ENCODE peak calls at places on chromosomes 16 and 17, in five cellular contexts. J is ovary, W is HAP-1, C is thoracic aorta, D is PC-3. M is an unnamed sample. For H3K4me1, the result is how much of the 10 kb centered on the place peaks cover.

GRCh38 chr17:61160789-61161440 is 238.7 kb upstream of the TBX2 start:
- DNase-seq in C (no peak), D (no peak), J (no peak), W (no peak), M (no peak)

GRCh38 chr16:21598676-21599157 is 660 bp upstream of the METTL9 start:
- DNase-seq in W (no peak), J (no peak), C (no peak), D (no peak), M (no peak)

GRCh38 chr17:82228278-82228841 is 482 bp upstream of the SLC16A3 start:
- DNase-seq in W (no peak), J (no peak), D (no peak), C (no peak), M (peak)

GRCh38 chr16:79915264-79916160 is 315.0 kb upstream of the MAF start:
- DNase-seq in C (no peak), J (no peak), D (no peak), W (no peak), M (no peak)

GRCh38 chr17:40724656-40725055 is 21.1 kb upstream of the KRT24 start:
- DNase-seq in C (no peak), W (no peak), D (peak), J (no peak), M (no peak)

GRCh38 chr17:40329981-40330794 is 21.2 kb downstream of the RARA start:
- DNase-seq in J (no peak), D (no peak), W (no peak), C (no peak), M (no peak)

GRCh38 chr17:45828171-45829133 is 16.2 kb upstream of the SPPL2C start:
- DNase-seq in W (no peak), D (peak), J (no peak), C (no peak), M (no peak)

GRCh38 chr17:58352843-58353719 is 1.1 kb upstream of the SUPT4H1 start:
- DNase-seq in C (no peak), J (peak), D (peak), W (no peak), M (peak)

GRCh38 chr17:61874075-61874474 is 10.7 kb upstream of the BRIP1 start:
- DNase-seq in J (no peak), C (no peak), W (no peak), D (no peak), M (no peak)

GRCh38 chr16:6753553-6753952 is 579.1 kb upstream of the RBFOX1 start:
- DNase-seq in C (no peak), J (no peak), D (no peak), W (no peak), M (no peak)

GRCh38 chr17:7476951-7477350 is 2.5 kb downstream of the ZBTB4 start:
- DNase-seq in C (no peak), J (no peak), W (no peak), D (no peak), M (no peak)

GRCh38 chr16:14509675-14510132 is 120.4 kb downstream of the PARN start:
- DNase-seq in C (no peak), W (no peak), J (no peak), D (no peak), M (no peak)

GRCh38 chr17:68435876-68436842 is 21.1 kb downstream of the WIPI1 start:
- DNase-seq in D (peak), J (peak), W (peak), C (no peak), M (peak)

GRCh38 chr17:72071330-72071729 is 49.5 kb upstream of the SOX9 start:
- DNase-seq in D (no peak), J (no peak), W (no peak), C (no peak), M (no peak)

GRCh38 chr17:57264776-57265175 is 8.5 kb downstream of the MSI2 start:
- DNase-seq in J (no peak), D (no peak), C (no peak), W (no peak), M (no peak)

GRCh38 chr17:3924421-3925350 is 8.4 kb upstream of the P2RX1 start:
- DNase-seq in W (no peak), J (no peak), D (no peak), C (no peak), M (no peak)

GRCh38 chr16:20884240-20884556 is 16.0 kb downstream of the DCUN1D3 start:
- DNase-seq in D (peak), W (no peak), J (no peak), C (no peak), M (no peak)

GRCh38 chr16:19236561-19236960 is 49.0 kb upstream of the CLEC19A start:
- DNase-seq in J (no peak), C (no peak), W (no peak), D (peak), M (no peak)

GRCh38 chr16:81891734-81892364 is 112.8 kb downstream of the PLCG2 start:
- DNase-seq in C (no peak), D (peak), W (no peak), J (no peak), M (no peak)

GRCh38 chr16:29975811-29976511 is 2.3 kb downstream of the TAOK2 start:
- DNase-seq in J (no peak), D (peak), C (no peak), W (peak), M (peak)

GRCh38 chr16:11168386-11169065 is 87.5 kb downstream of the SOCS1 start:
- DNase-seq in J (no peak), W (no peak), C (no peak), D (no peak), M (no peak)

GRCh38 chr16:23080747-23081146 is 68.5 kb downstream of the USP31 start:
- DNase-seq in W (no peak), C (no peak), D (no peak), J (no peak), M (no peak)

GRCh38 chr16:46857261-46857962 is 26.4 kb upstream of the C16orf87 start:
- DNase-seq in D (peak), J (no peak), W (peak), C (no peak), M (peak)

GRCh38 chr17:7992924-7993323 is 9.5 kb upstream of the GUCY2D start:
- DNase-seq in C (no peak), W (no peak), J (no peak), D (no peak), M (no peak)

GRCh38 chr16:12771341-12771798 is 32.3 kb downstream of the CPPED1 start:
- DNase-seq in W (no peak), J (no peak), C (no peak), D (no peak), M (no peak)

GRCh38 chr16:49884033-49884707 is 28.3 kb upstream of the ZNF423 start:
- DNase-seq in J (no peak), D (no peak), W (no peak), C (no peak), M (no peak)

GRCh38 chr16:57469046-57469445 is 6.6 kb downstream of the POLR2C start:
- DNase-seq in C (no peak), W (no peak), J (no peak), D (no peak), M (no peak)

GRCh38 chr17:70166571-70166970 is 2.8 kb upstream of the KCNJ2 start:
- DNase-seq in C (no peak), D (no peak), J (no peak), W (no peak), M (no peak)

GRCh38 chr17:82241183-82241925 is 12.5 kb downstream of the SLC16A3 start:
- DNase-seq in J (no peak), C (peak), W (no peak), D (peak), M (no peak)

GRCh38 chr17:81870155-81870977 is 771 bp downstream of the ARHGDIA start:
- DNase-seq in D (peak), C (no peak), W (peak), J (peak), M (peak)

GRCh38 chr17:74362811-74363498 is 1.3 kb upstream of the BTBD17 start:
- DNase-seq in D (no peak), J (no peak), C (no peak), W (no peak), M (no peak)

GRCh38 chr17:38507921-38508569 is 79.8 kb downstream of the ARHGAP23 start:
- DNase-seq in W (no peak), C (no peak), D (no peak), J (no peak), M (no peak)

GRCh38 chr17:36850794-36851193 is 86.5 kb upstream of the LHX1 start:
- DNase-seq in J (no peak), C (no peak), D (peak), W (no peak), M (no peak)

GRCh38 chr17:38701504-38702165 is 3.4 kb upstream of the MLLT6 start:
- DNase-seq in D (peak), W (no peak), J (no peak), C (no peak), M (peak)

GRCh38 chr16:31874354-31875111 is 926 bp downstream of the ZNF267 start:
- DNase-seq in W (peak), J (no peak), C (no peak), D (peak), M (peak)

GRCh38 chr17:66946251-66946650 is 18.3 kb upstream of the CACNG4 start:
- DNase-seq in D (no peak), J (no peak), W (no peak), C (no peak), M (no peak)

GRCh38 chr17:66950325-66950724 is 14.2 kb upstream of the CACNG4 start:
- DNase-seq in D (no peak), W (no peak), C (no peak), J (no peak), M (no peak)

GRCh38 chr17:66949501-66949900 is 15.0 kb upstream of the CACNG4 start:
- DNase-seq in C (no peak), J (no peak), D (peak), W (no peak), M (no peak)

GRCh38 chr17:66947311-66947710 is 17.2 kb upstream of the CACNG4 start:
- DNase-seq in C (no peak), W (no peak), J (no peak), D (no peak), M (no peak)

GRCh38 chr17:66948061-66948750 is 16.3 kb upstream of the CACNG4 start:
- DNase-seq in W (no peak), J (no peak), D (no peak), C (no peak), M (no peak)
- H3K4me1 ChIP-seq in W (under half), J (under half), D (half or more), C (under half), M (under half)

GRCh38 chr16:17301184-17301583 is 169.6 kb downstream of the XYLT1 start:
- DNase-seq in J (no peak), D (no peak), W (no peak), C (no peak), M (no peak)
- H3K4me1 ChIP-seq in J (under half), D (under half), W (under half), C (under half), M (under half)

DNA sequence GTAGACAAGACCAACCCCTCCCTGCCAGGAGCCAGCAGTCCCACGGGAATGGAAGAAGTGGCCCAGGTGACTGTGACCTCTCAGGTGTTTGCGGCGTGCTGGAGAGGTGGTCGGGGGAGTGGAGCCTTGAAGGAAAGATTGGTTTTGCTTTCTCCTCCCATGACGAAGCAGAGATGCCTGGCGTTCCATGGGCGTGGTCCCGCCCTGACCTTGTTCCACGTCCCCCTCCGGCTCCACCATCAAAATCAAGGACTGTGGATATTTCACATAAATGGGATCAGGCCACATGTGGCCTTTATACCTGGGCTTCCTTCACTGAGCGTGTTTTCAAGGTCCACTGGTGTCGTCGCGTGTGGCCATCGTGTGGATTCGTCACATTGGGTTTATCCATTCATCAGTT is 270.6 kb upstream of the TNRC6C start:
- DNase-seq in J (no peak), C (no peak), W (no peak), D (no peak), M (no peak)
- H3K4me1 ChIP-seq in J (under half), C (under half), W (under half), D (under half), M (under half)

DNA sequence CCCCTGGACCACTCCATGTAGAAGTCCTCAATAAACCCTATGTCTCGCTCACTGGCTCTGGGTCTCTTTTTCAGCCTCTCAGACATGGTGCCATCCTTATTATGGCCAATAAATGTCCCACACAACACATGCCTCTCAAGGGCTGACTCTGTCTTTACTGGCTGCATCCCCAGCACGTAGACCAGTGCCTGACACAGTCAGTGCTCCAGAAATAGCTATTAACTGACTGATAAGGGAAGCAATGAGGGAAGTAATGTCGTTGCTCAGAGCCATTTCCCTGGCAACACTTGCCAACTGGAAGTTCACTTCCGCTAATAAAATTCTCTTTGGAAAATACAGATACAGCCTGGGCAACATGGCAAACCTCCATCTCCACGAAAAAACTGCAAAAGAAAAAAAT is 19.1 kb upstream of the APOH start:
- DNase-seq in D (peak), C (no peak), J (no peak), W (no peak), M (peak)
- H3K4me1 ChIP-seq in D (under half), C (under half), J (under half), W (under half), M (under half)

GRCh38 chr16:796296-797119 is 4.0 kb downstream of the GNG13 start:
- DNase-seq in C (no peak), D (no peak), J (no peak), W (no peak), M (no peak)

GRCh38 chr16:795580-796229 is 4.8 kb downstream of the GNG13 start:
- DNase-seq in D (peak), J (no peak), W (no peak), C (no peak), M (no peak)

GRCh38 chr16:794091-794842 is 5.8 kb downstream of the CHTF18 start:
- DNase-seq in J (no peak), W (no peak), D (no peak), C (no peak), M (no peak)

GRCh38 chr16:793414-793813 is 5.0 kb downstream of the CHTF18 start:
- DNase-seq in D (no peak), C (no peak), W (no peak), J (no peak), M (no peak)

DNA sequence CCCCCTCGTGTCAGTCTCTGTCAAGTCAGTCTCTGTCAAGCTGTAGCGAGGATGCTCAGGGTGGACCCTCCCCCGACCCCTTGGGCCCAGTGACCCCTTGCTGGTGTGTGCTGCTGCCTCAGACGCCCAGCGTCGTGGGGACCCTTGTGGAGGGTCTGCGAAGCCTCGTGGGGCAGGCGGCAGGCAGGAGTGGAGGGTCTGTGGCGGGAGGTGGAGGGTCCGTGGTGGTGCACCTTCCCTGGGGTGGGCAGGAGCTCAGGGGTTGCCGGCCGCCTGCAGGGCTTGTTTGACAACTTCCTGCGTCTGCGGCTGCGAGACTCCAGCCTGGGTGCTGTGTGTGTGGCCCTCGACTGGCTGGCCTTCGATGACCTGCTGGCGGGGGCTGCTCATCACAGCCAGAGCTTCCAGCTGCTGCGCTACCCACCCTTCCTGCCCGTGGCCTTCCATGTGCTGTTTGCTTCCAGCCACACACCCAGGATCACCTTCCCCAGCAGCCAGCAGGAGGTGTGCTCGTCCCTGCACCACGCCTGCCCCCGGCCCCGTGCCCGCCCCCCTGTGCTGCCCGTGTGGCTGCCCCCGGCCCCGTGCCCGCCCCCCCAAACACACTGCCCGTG is 5.6 kb downstream of the GNG13 start:
- DNase-seq in J (no peak), C (no peak), D (no peak), W (no peak), M (no peak)
- H3K4me1 ChIP-seq in J (under half), C (under half), D (under half), W (under half), M (under half)